ENCODE peak calls at places on chromosomes 6 and 20, in eight cellular contexts. X is MM.1S; K is transverse colon; P is CD8-positive, alpha-beta T cell; I is CD4-positive, alpha-beta T cell; S is mammary epithelial cell; D is hepatocyte; B is stomach. R is an unnamed sample.

GRCh38 chr20:32397567-32398084 is 39.5 kb downstream of the ASXL1 start:
- DNase-seq in X (no peak), K (no peak), P (no peak), I (no peak), S (no peak), D (no peak), B (no peak), R (no peak)

GRCh38 chr6:56026461-56027180 is 151.2 kb upstream of the BMP5 start:
- DNase-seq in X (no peak), K (no peak), P (no peak), I (no peak), S (peak; percentile 33), D (peak; percentile 16), B (no peak), R (no peak)

GRCh38 chr6:169782966-169783760 is 31.7 kb downstream of the ERMARD start:
- DNase-seq in X (no peak), K (no peak), P (no peak), I (no peak), S (no peak), D (no peak), B (no peak), R (peak; percentile 34)

GRCh38 chr6:33987531-33988021 is 158.3 kb downstream of the GRM4 start:
- DNase-seq in X (no peak), K (peak; percentile 51), P (no peak), I (no peak), S (no peak), D (peak; percentile 28), B (peak; percentile 76), R (peak; percentile 26)

GRCh38 chr20:17545127-17545526 is 13.9 kb upstream of the BFSP1 start:
- DNase-seq in X (no peak), K (no peak), P (no peak), I (no peak), S (no peak), D (no peak), B (no peak), R (no peak)

GRCh38 chr6:43265564-43265963 is 22.3 kb downstream of the TTBK1 start:
- DNase-seq in X (no peak), K (no peak), P (no peak), I (no peak), S (no peak), D (no peak), B (no peak), R (no peak)

GRCh38 chr6:114323784-114324183 is 19.0 kb downstream of the HS3ST5 start:
- DNase-seq in X (no peak), K (no peak), P (no peak), I (no peak), S (no peak), D (no peak), B (no peak), R (no peak)

GRCh38 chr20:21615617-21616080 is 89.8 kb upstream of the PAX1 start:
- DNase-seq in X (peak; percentile 69), K (peak; percentile 39), P (peak; percentile 50), I (peak; percentile 29), S (peak; percentile 43), D (peak; percentile 79), B (peak; percentile 55), R (peak; percentile 43)

GRCh38 chr6:63307581-63308246 is 12.1 kb downstream of the LGSN start:
- DNase-seq in X (peak; percentile 46), K (no peak), P (no peak), I (no peak), S (peak; percentile 37), D (peak; percentile 46), B (no peak), R (peak; percentile 52)

GRCh38 chr6:133326584-133326983 is 85.4 kb downstream of the EYA4 start:
- DNase-seq in X (no peak), K (no peak), P (no peak), I (no peak), S (no peak), D (no peak), B (no peak), R (peak; percentile 8)

GRCh38 chr6:25172819-25173218 is 106.4 kb upstream of the CARMIL1 start:
- DNase-seq in X (no peak), K (no peak), P (no peak), I (no peak), S (peak; percentile 62), D (no peak), B (no peak), R (peak; percentile 47)

GRCh38 chr20:45322952-45323383 is 14.9 kb upstream of the MATN4 start:
- DNase-seq in X (no peak), K (peak; percentile 60), P (no peak), I (no peak), S (peak; percentile 51), D (peak; percentile 65), B (peak; percentile 70), R (peak; percentile 58)

GRCh38 chr20:53037621-53038020 is 65.5 kb downstream of the TSHZ2 start:
- DNase-seq in X (no peak), K (no peak), P (no peak), I (no peak), S (no peak), D (no peak), B (no peak), R (no peak)

GRCh38 chr20:56362833-56363413 is 4.1 kb downstream of the FAM210B start:
- DNase-seq in X (no peak), K (no peak), P (no peak), I (no peak), S (no peak), D (no peak), B (no peak), R (no peak)

GRCh38 chr20:19881990-19882389 is 123.9 kb downstream of the RIN2 start:
- DNase-seq in X (no peak), K (no peak), P (no peak), I (no peak), S (no peak), D (no peak), B (no peak), R (no peak)

GRCh38 chr6:45571159-45571558 is 193.4 kb upstream of the SUPT3H start:
- DNase-seq in X (no peak), K (no peak), P (no peak), I (no peak), S (no peak), D (no peak), B (no peak), R (no peak)

GRCh38 chr6:10976571-10976970 is 67.5 kb downstream of the ELOVL2 start:
- DNase-seq in X (no peak), K (no peak), P (no peak), I (no peak), S (no peak), D (no peak), B (no peak), R (no peak)

GRCh38 chr6:16722616-16723015 is 38.6 kb downstream of the ATXN1 start:
- DNase-seq in X (no peak), K (no peak), P (no peak), I (no peak), S (peak; percentile 70), D (no peak), B (no peak), R (peak; percentile 85)

GRCh38 chr6:89298680-89299450 is 16.2 kb downstream of the GABRR2 start:
- DNase-seq in X (peak; percentile 93), K (no peak), P (no peak), I (peak; percentile 22), S (peak; percentile 21), D (peak; percentile 35), B (no peak), R (peak; percentile 46)

GRCh38 chr6:157148391-157149323 is 174.7 kb downstream of the TMEM242 start:
- DNase-seq in X (no peak), K (peak; percentile 28), P (no peak), I (no peak), S (peak; percentile 88), D (no peak), B (peak; percentile 32), R (peak; percentile 94)

GRCh38 chr20:50585678-50586077 is 75.5 kb downstream of the PTPN1 start:
- DNase-seq in X (no peak), K (no peak), P (no peak), I (no peak), S (no peak), D (no peak), B (no peak), R (no peak)

GRCh38 chr6:70277480-70277879 is 25.4 kb downstream of the COL9A1 start:
- DNase-seq in X (no peak), K (no peak), P (no peak), I (no peak), S (peak; percentile 7), D (peak; percentile 21), B (no peak), R (peak; percentile 42)

GRCh38 chr20:13953227-13953626 is 37.2 kb downstream of the SEL1L2 start:
- DNase-seq in X (no peak), K (no peak), P (no peak), I (no peak), S (no peak), D (no peak), B (no peak), R (no peak)
- TF ChIP-seq CTCF in X (peak; percentile 8), K (no peak), P (no peak), I (no peak), S (no peak), D (no peak), B (no peak), R (no peak)

DNA sequence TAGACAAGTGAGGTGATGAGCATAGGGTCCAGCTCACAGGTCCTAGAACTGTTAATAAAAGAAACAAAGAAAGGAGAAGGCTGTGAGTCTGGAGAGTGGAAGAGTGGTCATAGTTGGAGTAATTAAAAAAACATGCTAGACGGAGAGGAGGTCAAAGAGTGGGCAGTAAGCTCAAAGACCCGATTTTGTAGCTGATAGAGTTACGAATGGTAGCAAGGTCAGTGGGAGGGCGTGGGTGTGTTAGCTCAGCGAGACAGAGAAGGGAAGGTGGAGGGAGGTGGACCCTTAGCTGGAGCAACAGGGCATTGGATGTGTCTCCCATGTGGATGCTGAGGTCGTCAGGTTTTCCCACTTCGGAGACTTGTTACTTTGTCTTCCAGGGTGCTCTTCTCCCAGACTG is 431.7 kb downstream of the CDH26 start:
- DNase-seq in X (no peak), K (no peak), P (no peak), I (no peak), S (no peak), D (no peak), B (no peak), R (no peak)
- H3K27me3 ChIP-seq in X (no peaks in the 10 kb centered on the region), K (no peaks in the 10 kb centered on the region), P (no peaks in the 10 kb centered on the region), I (no peaks in the 10 kb centered on the region), S (peaks cover 8% of the 10 kb centered on the region), D (no peaks in the 10 kb centered on the region), B (no peaks in the 10 kb centered on the region), R (no peaks in the 10 kb centered on the region)

GRCh38 chr6:131265939-131266338 is 130.7 kb downstream of the AKAP7 start:
- DNase-seq in X (no peak), K (no peak), P (no peak), I (no peak), S (no peak), D (no peak), B (no peak), R (no peak)

GRCh38 chr6:131270534-131270933 is 135.3 kb downstream of the AKAP7 start:
- DNase-seq in X (no peak), K (no peak), P (no peak), I (no peak), S (no peak), D (no peak), B (no peak), R (no peak)

GRCh38 chr6:131269565-131270391 is 134.5 kb downstream of the AKAP7 start:
- DNase-seq in X (no peak), K (no peak), P (no peak), I (no peak), S (no peak), D (no peak), B (no peak), R (no peak)

GRCh38 chr6:131268303-131268702 is 133.0 kb downstream of the AKAP7 start:
- DNase-seq in X (no peak), K (no peak), P (no peak), I (no peak), S (no peak), D (no peak), B (no peak), R (no peak)
- TF ChIP-seq CTCF in X (no peak), K (no peak), P (no peak), I (no peak), S (no peak), D (no peak), B (no peak), R (no peak)

GRCh38 chr20:61789329-61789728 is 276.4 kb downstream of the TAF4 start:
- DNase-seq in X (no peak), K (no peak), P (no peak), I (no peak), S (peak; percentile 94), D (no peak), B (no peak), R (peak; percentile 77)
- H3K27me3 ChIP-seq in X (peaks cover 66% of the 10 kb centered on the region), K (no peaks in the 10 kb centered on the region), P (no peaks in the 10 kb centered on the region), I (no peaks in the 10 kb centered on the region), S (no peaks in the 10 kb centered on the region), D (no peaks in the 10 kb centered on the region), B (peaks cover 51% of the 10 kb centered on the region), R (no peaks in the 10 kb centered on the region)